ENCODE peak calls at places on chromosomes 4 and X, in eight cellular contexts. H, M, R, Y, O, E, U and K are unnamed samples.
A peak's percentile ranks its signal among the peaks of the same experiment; 100 is the strongest.

GRCh38 chr4:17771284-17771908 is 10.0 kb downstream of the FAM184B start:
- DNase-seq in H (no peak), M (no peak), R (no peak), Y (no peak), O (no peak), E (no peak), U (no peak), K (no peak)

GRCh38 chr4:108384544-108384943 is 215.8 kb upstream of the LEF1 start:
- DNase-seq in H (no peak), M (no peak), R (no peak), Y (no peak), O (no peak), E (no peak), U (no peak), K (no peak)

GRCh38 chrX:69538321-69538876 is 34.3 kb downstream of the NALF2 start:
- DNase-seq in H (peak; percentile 74), M (peak; percentile 16), R (peak; percentile 2), Y (peak; percentile 53), O (peak; percentile 64), E (no peak), U (peak; percentile 86), K (peak; percentile 71)

GRCh38 chrX:51148848-51149247 is 183.8 kb upstream of the NUDT10 start:
- DNase-seq in H (no peak), M (no peak), R (peak; percentile 2), Y (no peak), O (no peak), E (no peak), U (peak; percentile 75), K (no peak)

GRCh38 chrX:8289523-8289922 is 118.5 kb upstream of the VCX2 start:
- DNase-seq in H (no peak), M (no peak), R (peak; percentile 33), Y (no peak), O (no peak), E (no peak), U (no peak), K (no peak)

GRCh38 chrX:119041175-119041574 is 31.6 kb upstream of the CT47C1 start:
- DNase-seq in H (peak; percentile 54), M (peak; percentile 88), R (peak; percentile 87), Y (no peak), O (peak; percentile 83), E (no peak), U (no peak), K (peak; percentile 51)

GRCh38 chr4:150679767-150680088 is 97.8 kb downstream of the MAB21L2 start:
- DNase-seq in H (no peak), M (peak; percentile 8), R (peak; percentile 52), Y (no peak), O (peak; percentile 0), E (no peak), U (no peak), K (no peak)

GRCh38 chr4:150280081-150280950 is 202.1 kb downstream of the DCLK2 start:
- DNase-seq in H (no peak), M (peak; percentile 86), R (peak; percentile 97), Y (peak; percentile 14), O (peak; percentile 92), E (no peak), U (peak; percentile 45), K (no peak)

GRCh38 chrX:80432863-80433262 is 12.6 kb downstream of the TENT5D start:
- DNase-seq in H (no peak), M (no peak), R (no peak), Y (no peak), O (peak; percentile 7), E (no peak), U (no peak), K (no peak)

GRCh38 chr4:115671581-115671980 is 558.2 kb upstream of the NDST4 start:
- DNase-seq in H (no peak), M (no peak), R (no peak), Y (no peak), O (no peak), E (no peak), U (no peak), K (no peak)

GRCh38 chr4:89140168-89140759 is 28.9 kb downstream of the TIGD2 start:
- DNase-seq in H (no peak), M (no peak), R (no peak), Y (no peak), O (no peak), E (no peak), U (no peak), K (no peak)

GRCh38 chrX:108736509-108737479 is at the start of gene IRS4:
- DNase-seq in H (no peak), M (no peak), R (peak; percentile 8), Y (peak; percentile 90), O (peak; percentile 36), E (no peak), U (peak; percentile 98), K (no peak)

GRCh38 chr4:57191523-57192034 is 81.4 kb upstream of the IGFBP7 start:
- DNase-seq in H (no peak), M (no peak), R (peak; percentile 47), Y (no peak), O (no peak), E (no peak), U (peak; percentile 80), K (peak; percentile 37)

GRCh38 chr4:8218371-8219050 is 19.4 kb downstream of the SH3TC1 start:
- DNase-seq in H (no peak), M (no peak), R (no peak), Y (no peak), O (no peak), E (peak; percentile 67), U (no peak), K (no peak)

DNA sequence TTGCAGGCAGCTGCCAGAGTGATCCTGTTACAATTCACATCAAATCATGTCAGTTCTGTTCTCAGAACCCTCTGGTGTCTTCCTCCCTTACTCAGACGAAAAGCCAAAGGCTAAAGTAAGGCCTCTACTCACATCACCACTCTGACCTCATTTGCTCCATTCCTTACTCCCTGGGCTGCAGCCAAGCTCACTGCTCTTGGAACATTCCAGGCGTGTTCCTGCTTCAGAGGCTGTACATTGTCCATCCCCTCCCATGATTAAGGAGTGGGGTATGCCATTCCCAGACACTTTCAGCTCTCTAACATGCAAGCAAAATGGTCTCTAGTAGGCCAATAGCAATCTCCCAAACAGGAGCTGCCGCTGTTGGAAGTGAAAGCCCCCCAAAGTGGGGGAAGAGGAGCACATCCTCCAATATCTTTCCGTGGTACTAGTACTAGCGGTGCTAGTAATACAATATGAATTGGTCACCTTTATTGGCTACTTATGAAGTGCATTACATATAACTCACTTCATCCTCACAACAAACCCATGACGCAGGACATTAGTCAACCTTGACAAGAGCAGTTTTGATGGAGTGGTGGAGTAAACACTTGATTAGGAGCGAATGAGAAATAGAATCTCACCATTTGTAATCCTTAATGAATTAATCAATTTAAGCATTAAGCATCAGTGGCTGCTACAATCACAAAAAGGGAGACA is 15.0 kb downstream of the GAB3 start:
- DNase-seq in H (no peak), M (peak; percentile 93), R (peak; percentile 93), Y (no peak), O (peak; percentile 77), E (no peak), U (no peak), K (no peak)
- H3K4me1 ChIP-seq in H (peaks cover 4% of the 10 kb centered on the region), M (peaks cover 16% of the 10 kb centered on the region), R (peaks cover 21% of the 10 kb centered on the region), Y (no peaks in the 10 kb centered on the region), O (peaks cover 58% of the 10 kb centered on the region), E (peaks cover 99% of the 10 kb centered on the region), U (no peaks in the 10 kb centered on the region), K (no peaks in the 10 kb centered on the region)

GRCh38 chrX:46757052-46757451 is 1.9 kb downstream of the SLC9A7 start:
- DNase-seq in H (no peak), M (no peak), R (no peak), Y (no peak), O (no peak), E (no peak), U (no peak), K (no peak)
- H3K9ac ChIP-seq in H (no peak overlapping the region), M (no peak overlapping the region), R (no peak overlapping the region), Y (no peak overlapping the region), O (no peak overlapping the region), E (no peak overlapping the region), U (no peak overlapping the region), K (no peak overlapping the region)

GRCh38 chr4:39062499-39062898 is 467 bp downstream of the KLHL5 start:
- DNase-seq in H (no peak), M (no peak), R (no peak), Y (no peak), O (peak; percentile 22), E (no peak), U (no peak), K (no peak)

GRCh38 chr4:39056023-39056422 is 6.0 kb upstream of the KLHL5 start:
- DNase-seq in H (no peak), M (no peak), R (no peak), Y (no peak), O (no peak), E (no peak), U (no peak), K (no peak)

GRCh38 chr4:39062094-39062493 is at the start of gene KLHL5:
- DNase-seq in H (no peak), M (no peak), R (peak; percentile 41), Y (peak; percentile 43), O (peak; percentile 28), E (no peak), U (no peak), K (no peak)

GRCh38 chr4:39066371-39066770 is 4.3 kb downstream of the KLHL5 start:
- DNase-seq in H (no peak), M (no peak), R (no peak), Y (no peak), O (no peak), E (no peak), U (no peak), K (no peak)

DNA sequence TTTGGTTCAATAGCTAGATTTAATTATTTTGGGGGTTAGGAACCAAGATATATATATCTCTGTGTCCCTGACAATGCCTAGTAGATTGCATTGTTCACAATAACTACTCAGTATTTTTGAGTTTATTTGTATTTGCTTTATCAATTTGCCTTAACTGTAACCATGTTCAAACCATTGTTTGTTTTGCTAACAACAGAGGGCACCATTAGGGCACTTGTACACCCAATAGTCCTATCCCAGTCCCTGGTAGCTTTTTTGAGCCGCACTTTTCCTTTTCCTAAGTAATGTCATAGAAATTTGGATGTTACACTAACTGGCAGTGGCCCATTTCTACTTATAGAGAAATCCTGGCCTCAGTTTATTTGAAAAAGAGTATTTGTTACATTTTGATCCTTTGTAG is 582 bp upstream of the KLHL5 start:
- DNase-seq in H (no peak), M (no peak), R (no peak), Y (no peak), O (peak; percentile 10), E (no peak), U (no peak), K (no peak)
- H3K4me3 ChIP-seq in H (no peak overlapping the region), M (no peak overlapping the region), R (no peak overlapping the region), Y (no peak overlapping the region), O (no peak overlapping the region), E (no peak overlapping the region), U (no peak overlapping the region), K (no peak overlapping the region)

GRCh38 chr4:99845179-99845578 is 28.6 kb downstream of the DAPP1 start:
- DNase-seq in H (no peak), M (no peak), R (no peak), Y (no peak), O (no peak), E (no peak), U (no peak), K (no peak)

GRCh38 chr4:99847362-99847976 is 30.8 kb downstream of the DAPP1 start:
- DNase-seq in H (no peak), M (no peak), R (no peak), Y (no peak), O (no peak), E (no peak), U (no peak), K (no peak)

GRCh38 chr4:99846891-99847290 is 30.3 kb downstream of the DAPP1 start:
- DNase-seq in H (no peak), M (no peak), R (no peak), Y (no peak), O (no peak), E (no peak), U (no peak), K (no peak)

GRCh38 chr4:99844048-99844447 is 27.4 kb downstream of the DAPP1 start:
- DNase-seq in H (no peak), M (no peak), R (no peak), Y (no peak), O (no peak), E (no peak), U (no peak), K (no peak)

GRCh38 chr4:99845708-99846469 is 29.3 kb downstream of the DAPP1 start:
- DNase-seq in H (no peak), M (no peak), R (no peak), Y (no peak), O (no peak), E (no peak), U (no peak), K (no peak)
- H3K4me1 ChIP-seq in H (no peaks in the 10 kb centered on the region), M (no peaks in the 10 kb centered on the region), R (no peaks in the 10 kb centered on the region), Y (peaks cover 2% of the 10 kb centered on the region), O (no peaks in the 10 kb centered on the region), E (no peaks in the 10 kb centered on the region), U (no peaks in the 10 kb centered on the region), K (no peaks in the 10 kb centered on the region)